ENCODE peak calls at places on chromosomes 16 and 17, in six cellular contexts. Y is stimulated activated CD8-positive, alpha-beta memory T cell treated with anti-CD3 and anti-CD28 coated beads, Interleukin-12 subunit alpha, Interleukin-12 subunit beta, amount 100 ng/mL, for 1 hour; L is NCI-H345; N is heart right ventricle; F is hippocampal formation; V is NT2/D1. Q is an unnamed sample.
A peak's percentile ranks its signal among the peaks of the same experiment; 100 is the strongest.

GRCh38 chr17:9957244-9957643 is 52.2 kb upstream of the RCVRN start:
- DNase-seq in Y (no peak), L (no peak), N (no peak), F (no peak), V (no peak), Q (no peak)

GRCh38 chr17:27384261-27384701 is 72.0 kb upstream of the KSR1 start:
- DNase-seq in Y (no peak), L (no peak), N (peak; percentile 61), F (peak; percentile 55), V (no peak), Q (no peak)

GRCh38 chr17:46976626-46977270 is 2.3 kb downstream of the RPRML start:
- DNase-seq in Y (no peak), L (no peak), N (no peak), F (no peak), V (no peak), Q (no peak)

GRCh38 chr16:68126395-68126794 is 41.2 kb downstream of the NFATC3 start:
- DNase-seq in Y (no peak), L (no peak), N (no peak), F (no peak), V (no peak), Q (no peak)

GRCh38 chr17:17919169-17920107 is 52.8 kb downstream of the TOM1L2 start:
- DNase-seq in Y (peak; percentile 39), L (peak; percentile 47), N (peak; percentile 60), F (peak; percentile 71), V (peak; percentile 57), Q (peak; percentile 81)

GRCh38 chr17:17935321-17936271 is 36.6 kb downstream of the TOM1L2 start:
- DNase-seq in Y (no peak), L (no peak), N (no peak), F (no peak), V (no peak), Q (no peak)

GRCh38 chr17:13407381-13407780 is 194.3 kb downstream of the HS3ST3A1 start:
- DNase-seq in Y (no peak), L (no peak), N (no peak), F (no peak), V (no peak), Q (no peak)

GRCh38 chr16:87207509-87207908 is 109.7 kb downstream of the C16orf95 start:
- DNase-seq in Y (no peak), L (no peak), N (no peak), F (no peak), V (no peak), Q (no peak)

GRCh38 chr16:4333308-4333638 is 17.4 kb downstream of the GLIS2 start:
- DNase-seq in Y (no peak), L (no peak), N (no peak), F (no peak), V (no peak), Q (no peak)

GRCh38 chr17:78535285-78536197 is 41.7 kb downstream of the DNAH17 start:
- DNase-seq in Y (no peak), L (peak; percentile 92), N (no peak), F (no peak), V (no peak), Q (peak; percentile 94)

GRCh38 chr16:11650641-11651591 is 17.3 kb upstream of the SNN start:
- DNase-seq in Y (no peak), L (no peak), N (no peak), F (no peak), V (no peak), Q (no peak)

GRCh38 chr16:25110392-25110947 is 1.1 kb upstream of the LCMT1 start:
- DNase-seq in Y (no peak), L (no peak), N (no peak), F (no peak), V (no peak), Q (no peak)

GRCh38 chr16:21226749-21227148 is 6.8 kb upstream of the ANKS4B start:
- DNase-seq in Y (no peak), L (no peak), N (no peak), F (peak; percentile 65), V (no peak), Q (no peak)

GRCh38 chr17:77838748-77839147 is 119.8 kb upstream of the TNRC6C start:
- DNase-seq in Y (no peak), L (no peak), N (no peak), F (no peak), V (no peak), Q (no peak)

GRCh38 chr17:78986048-78986648 is 6.4 kb upstream of the LGALS3BP start:
- DNase-seq in Y (no peak), L (peak; percentile 29), N (peak; percentile 35), F (peak; percentile 52), V (no peak), Q (peak; percentile 72)

GRCh38 chr17:40417258-40417608 is 463 bp downstream of the TOP2A start:
- DNase-seq in Y (no peak), L (peak; percentile 20), N (no peak), F (no peak), V (no peak), Q (peak; percentile 20)

GRCh38 chr16:85302848-85303353 is 190.6 kb upstream of the CIBAR2 start:
- DNase-seq in Y (no peak), L (no peak), N (no peak), F (no peak), V (no peak), Q (no peak)

GRCh38 chr17:82938486-82939212 is 98.8 kb upstream of the ZNF750 start:
- DNase-seq in Y (no peak), L (no peak), N (no peak), F (no peak), V (no peak), Q (no peak)

GRCh38 chr16:50485232-50485631 is 63.0 kb upstream of the NKD1 start:
- DNase-seq in Y (no peak), L (no peak), N (no peak), F (no peak), V (no peak), Q (no peak)

GRCh38 chr17:28472871-28473497 is 460 bp upstream of the SLC13A2 start:
- DNase-seq in Y (no peak), L (no peak), N (no peak), F (no peak), V (no peak), Q (no peak)

GRCh38 chr17:29238133-29238850 is 8.4 kb upstream of the CRYBA1 start:
- DNase-seq in Y (no peak), L (no peak), N (no peak), F (no peak), V (no peak), Q (no peak)

GRCh38 chr16:18041864-18042834 is 294.4 kb downstream of the NPIPA8 start:
- DNase-seq in Y (no peak), L (peak; percentile 14), N (no peak), F (no peak), V (peak; percentile 3), Q (no peak)

GRCh38 chr16:966505-966904 is 4.3 kb downstream of the LMF1 start:
- DNase-seq in Y (no peak), L (no peak), N (no peak), F (no peak), V (no peak), Q (no peak)

GRCh38 chr16:66972983-66973382 is 11.9 kb downstream of the CES3 start:
- DNase-seq in Y (no peak), L (no peak), N (no peak), F (no peak), V (no peak), Q (no peak)

GRCh38 chr17:74379495-74380085 is 12.3 kb downstream of the GPR142 start:
- DNase-seq in Y (peak; percentile 91), L (peak; percentile 84), N (peak; percentile 96), F (peak; percentile 64), V (peak; percentile 79), Q (peak; percentile 87)

GRCh38 chr17:76843703-76844484 is 24.3 kb upstream of the MGAT5B start:
- DNase-seq in Y (no peak), L (no peak), N (no peak), F (no peak), V (no peak), Q (no peak)

GRCh38 chr16:69691980-69692911 is 34.1 kb downstream of the NQO1 start:
- DNase-seq in Y (no peak), L (no peak), N (no peak), F (peak; percentile 31), V (no peak), Q (no peak)

GRCh38 chr16:89720859-89721643 is at the start of the genes VPS9D1 and ZNF276:
- DNase-seq in Y (peak; percentile 77), L (peak; percentile 79), N (peak; percentile 88), F (peak; percentile 52), V (peak; percentile 56), Q (peak; percentile 72)

GRCh38 chr17:44914698-44915271 is 515 bp downstream of the GFAP start:
- DNase-seq in Y (no peak), L (no peak), N (no peak), F (no peak), V (no peak), Q (no peak)

GRCh38 chr16:87706278-87707000 is 59.3 kb downstream of the KLHDC4 start:
- DNase-seq in Y (no peak), L (peak; percentile 80), N (no peak), F (no peak), V (no peak), Q (peak; percentile 99)

GRCh38 chr16:2149630-2150417 is 1.4 kb downstream of the RAB26 start:
- DNase-seq in Y (no peak), L (no peak), N (no peak), F (no peak), V (no peak), Q (no peak)

GRCh38 chr17:322006-322780 is 30.4 kb downstream of the RPH3AL start:
- DNase-seq in Y (no peak), L (no peak), N (no peak), F (no peak), V (no peak), Q (no peak)

GRCh38 chr17:80460286-80460881 is 16.0 kb downstream of the NPTX1 start:
- DNase-seq in Y (no peak), L (no peak), N (no peak), F (no peak), V (no peak), Q (no peak)

GRCh38 chr17:82819015-82819414 is 20.8 kb downstream of the ZNF750 start:
- DNase-seq in Y (no peak), L (no peak), N (no peak), F (no peak), V (no peak), Q (no peak)

GRCh38 chr16:89401641-89402445 is 88.5 kb downstream of the ANKRD11 start:
- DNase-seq in Y (no peak), L (no peak), N (no peak), F (no peak), V (no peak), Q (no peak)

GRCh38 chr16:12651765-12652531 is 151.7 kb downstream of the CPPED1 start:
- DNase-seq in Y (no peak), L (peak; percentile 26), N (no peak), F (no peak), V (no peak), Q (no peak)